ENCODE peak calls at places on chromosomes 1 and 21, in four cellular contexts. C is activated CD4-positive, alpha-beta T cell treated with anti-CD3 and anti-CD28 coated beads for 24 hours; G is iPS-NIHi11; O is stimulated activated CD8-positive, alpha-beta memory T cell treated with anti-CD3 and anti-CD28 coated beads, Interleukin-7, amount 100 ng/mL, for 48 hours. M is an unnamed sample.
A peak's percentile ranks its signal among the peaks of the same experiment; 100 is the strongest.

GRCh38 chr1:203197625-203198024 is 11.1 kb upstream of the CHI3L1 start:
- DNase-seq in O (no peak), C (no peak), G (no peak), M (no peak)

GRCh38 chr1:40895601-40896000 is 33.4 kb upstream of the CITED4 start:
- DNase-seq in C (no peak), G (no peak), O (no peak), M (no peak)

GRCh38 chr1:27478098-27478497 is 11.9 kb downstream of the WASF2 start:
- DNase-seq in G (no peak), C (no peak), O (no peak), M (no peak)

GRCh38 chr21:36867506-36867905 is 99.0 kb downstream of the HLCS start:
- DNase-seq in O (no peak), G (no peak), C (no peak), M (no peak)

GRCh38 chr1:30713211-30713770 is 10.1 kb downstream of the MATN1 start:
- DNase-seq in O (no peak), G (no peak), C (no peak), M (no peak)

GRCh38 chr1:99645199-99645598 is 714 bp upstream of the PALMD start:
- DNase-seq in G (no peak), O (no peak), C (no peak), M (no peak)

GRCh38 chr1:81414417-81415087 is 386.2 kb upstream of the ADGRL2 start:
- DNase-seq in G (peak; percentile 81), C (no peak), O (no peak), M (peak; percentile 85)

GRCh38 chr1:191929383-191929782 is 228.9 kb upstream of the RGS18 start:
- DNase-seq in O (no peak), C (no peak), G (no peak), M (no peak)

GRCh38 chr21:31354604-31355443 is 10.8 kb upstream of the TIAM1 start:
- DNase-seq in G (no peak), C (peak; percentile 66), O (peak; percentile 49), M (no peak)

GRCh38 chr1:31640964-31641363 is 3.7 kb downstream of the PEF1 start:
- DNase-seq in O (no peak), C (no peak), G (no peak), M (no peak)

GRCh38 chr21:42386034-42386591 is 9.7 kb downstream of the TMPRSS3 start:
- DNase-seq in G (no peak), C (no peak), O (no peak), M (no peak)

GRCh38 chr1:219533280-219533679 is 79.6 kb downstream of the ZC3H11B start:
- DNase-seq in O (no peak), G (no peak), C (no peak), M (no peak)

GRCh38 chr1:98210064-98210463 is 289.2 kb upstream of the DPYD start:
- DNase-seq in G (peak; percentile 14), C (no peak), O (no peak), M (no peak)